ENCODE peak calls at places on chromosomes 3 and 15, in ten cellular contexts. O, G, Q, S, L, D, W, A, K and R are unnamed samples.

GRCh38 chr3:71444028-71444860 is 139.3 kb downstream of the FOXP1 start:
- DNase-seq in Q (peak; percentile 90), K (peak; percentile 73), L (peak; percentile 35), G (peak; percentile 60), S (peak; percentile 88), O (peak; percentile 72), W (peak; percentile 91), A (no peak), D (no peak), R (peak; percentile 96)

GRCh38 chr15:66644000-66644787 is 57.8 kb upstream of the SMAD6 start:
- DNase-seq in A (no peak), L (no peak), K (no peak), D (no peak), W (no peak), O (no peak), Q (no peak), S (no peak), G (no peak), R (no peak)

GRCh38 chr3:136929984-136930671 is 27.7 kb upstream of the IL20RB start:
- DNase-seq in Q (peak; percentile 44), K (no peak), O (peak; percentile 66), D (no peak), G (peak; percentile 79), W (no peak), S (no peak), L (no peak), A (no peak), R (no peak)

GRCh38 chr15:31326729-31327673 is at the start of gene KLF13:
- DNase-seq in S (no peak), O (peak; percentile 90), Q (peak; percentile 64), W (peak; percentile 55), L (no peak), G (peak; percentile 60), A (no peak), K (peak; percentile 82), D (no peak), R (peak; percentile 86)

GRCh38 chr3:141875893-141876380 is 506 bp upstream of the ATP1B3 start:
- DNase-seq in O (peak; percentile 58), L (peak; percentile 90), A (peak; percentile 75), D (peak; percentile 40), W (no peak), G (peak; percentile 68), Q (peak; percentile 71), S (no peak), K (peak; percentile 72), R (no peak)

GRCh38 chr3:32177702-32178198 is 60.7 kb upstream of the CMTM8 start:
- DNase-seq in O (peak; percentile 74), A (peak; percentile 51), S (peak; percentile 65), Q (peak; percentile 47), L (peak; percentile 95), G (peak; percentile 86), W (peak; percentile 97), D (peak; percentile 90), K (peak; percentile 49), R (peak; percentile 84)

GRCh38 chr3:148736086-148736485 is 38.4 kb downstream of the AGTR1 start:
- DNase-seq in O (no peak), W (no peak), L (no peak), S (no peak), Q (no peak), K (no peak), D (no peak), G (no peak), A (no peak), R (no peak)

GRCh38 chr3:149299938-149300791 is 33.3 kb downstream of the TM4SF18 start:
- DNase-seq in K (no peak), Q (peak; percentile 97), S (no peak), A (no peak), L (peak; percentile 71), O (peak; percentile 94), D (peak; percentile 93), G (peak; percentile 97), W (peak; percentile 98), R (no peak)

DNA sequence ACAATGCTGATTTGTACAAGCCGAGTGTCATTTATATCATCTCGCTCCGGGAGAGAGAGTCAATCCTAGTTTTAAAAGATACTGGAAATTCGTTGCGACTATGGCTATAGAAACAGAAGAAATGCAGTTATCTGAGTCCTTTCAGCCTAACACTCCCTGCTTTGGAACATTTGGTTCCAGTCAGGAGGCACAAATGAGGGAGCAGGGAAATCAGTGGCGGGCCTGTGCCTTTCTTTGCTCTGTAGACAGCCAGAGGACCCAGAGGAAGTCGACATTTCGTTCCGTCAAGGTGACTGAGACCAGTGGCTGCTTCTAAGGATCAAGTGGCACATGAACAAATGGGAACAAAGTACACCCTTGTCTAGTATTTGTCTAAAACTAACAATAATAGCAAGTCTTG is 745 bp upstream of the RIOX2 start:
- DNase-seq in A (no peak), K (no peak), W (no peak), G (no peak), S (no peak), O (no peak), Q (no peak), L (no peak), D (no peak), R (no peak)
- H3K4me2 ChIP-seq in A (no peak overlapping the region), K (peak overlapping the region; percentile 84), W (peak overlapping the region; percentile 92), G (no peak overlapping the region), S (peak overlapping the region; percentile 38), O (peak overlapping the region; percentile 31), Q (peak overlapping the region; percentile 44), L (no peak overlapping the region), D (peak overlapping the region; percentile 75), R (peak overlapping the region; percentile 96)

GRCh38 chr3:24500806-24501205 is 6.2 kb upstream of the THRB start:
- DNase-seq in K (no peak), O (peak; percentile 31), A (no peak), Q (no peak), L (no peak), W (peak; percentile 52), G (peak; percentile 44), S (no peak), D (no peak), R (no peak)
- H3K27me3 ChIP-seq in K (no peaks in the 10 kb centered on the region), O (no peaks in the 10 kb centered on the region), A (peaks cover 6% of the 10 kb centered on the region), Q (peaks cover 1% of the 10 kb centered on the region), L (no peaks in the 10 kb centered on the region), W (no peaks in the 10 kb centered on the region), G (no peaks in the 10 kb centered on the region), S (peaks cover 16% of the 10 kb centered on the region), D (no peaks in the 10 kb centered on the region), R (no peaks in the 10 kb centered on the region)

DNA sequence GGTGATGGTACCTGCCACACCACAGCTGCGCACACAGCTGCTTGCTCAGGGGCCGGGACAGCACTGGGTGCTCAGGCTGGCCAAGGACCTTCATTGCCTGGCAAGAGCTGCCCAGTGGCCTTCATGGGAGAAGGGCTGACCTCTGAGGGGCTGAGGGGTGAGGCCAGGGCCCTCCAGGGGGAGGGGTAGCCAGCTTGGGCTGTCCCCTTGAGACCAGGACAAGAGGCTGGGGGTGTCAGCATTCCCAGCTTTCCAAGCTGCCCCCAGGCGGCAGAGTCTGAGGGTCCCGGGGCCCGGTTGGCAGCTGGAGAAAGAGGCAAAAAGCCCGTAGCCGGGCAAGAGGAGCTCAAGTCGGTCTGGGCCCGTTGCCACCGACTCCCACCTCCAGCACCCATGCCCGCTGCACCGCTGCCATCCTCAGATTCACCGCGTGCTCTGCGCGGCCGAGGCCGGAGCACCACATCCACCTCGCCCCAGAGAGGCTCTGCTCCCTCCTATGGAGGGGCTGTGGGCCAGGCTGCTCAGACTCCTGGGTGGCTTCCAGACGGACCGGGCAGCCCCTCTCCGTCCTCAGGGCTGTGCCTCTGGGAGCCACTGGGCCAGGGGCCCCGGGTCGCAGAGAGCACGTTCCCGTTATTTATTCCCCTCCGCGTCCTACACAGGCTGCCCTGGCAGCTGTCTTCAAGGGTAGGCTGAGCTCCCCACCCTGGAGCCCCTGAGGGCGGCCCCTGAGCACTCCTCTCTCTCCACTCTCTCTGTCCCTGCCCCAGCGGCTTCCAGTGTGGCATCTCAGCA is 51.5 kb downstream of the PLXNA1 start:
- DNase-seq in A (no peak), K (no peak), S (no peak), D (no peak), Q (no peak), O (no peak), W (no peak), L (no peak), G (no peak), R (no peak)
- H3K9ac ChIP-seq in A (peak overlapping the region; percentile 44), K (no peak overlapping the region), S (no peak overlapping the region), D (no peak overlapping the region), Q (no peak overlapping the region), O (no peak overlapping the region), W (no peak overlapping the region), L (no peak overlapping the region), G (no peak overlapping the region), R (no peak overlapping the region)

DNA sequence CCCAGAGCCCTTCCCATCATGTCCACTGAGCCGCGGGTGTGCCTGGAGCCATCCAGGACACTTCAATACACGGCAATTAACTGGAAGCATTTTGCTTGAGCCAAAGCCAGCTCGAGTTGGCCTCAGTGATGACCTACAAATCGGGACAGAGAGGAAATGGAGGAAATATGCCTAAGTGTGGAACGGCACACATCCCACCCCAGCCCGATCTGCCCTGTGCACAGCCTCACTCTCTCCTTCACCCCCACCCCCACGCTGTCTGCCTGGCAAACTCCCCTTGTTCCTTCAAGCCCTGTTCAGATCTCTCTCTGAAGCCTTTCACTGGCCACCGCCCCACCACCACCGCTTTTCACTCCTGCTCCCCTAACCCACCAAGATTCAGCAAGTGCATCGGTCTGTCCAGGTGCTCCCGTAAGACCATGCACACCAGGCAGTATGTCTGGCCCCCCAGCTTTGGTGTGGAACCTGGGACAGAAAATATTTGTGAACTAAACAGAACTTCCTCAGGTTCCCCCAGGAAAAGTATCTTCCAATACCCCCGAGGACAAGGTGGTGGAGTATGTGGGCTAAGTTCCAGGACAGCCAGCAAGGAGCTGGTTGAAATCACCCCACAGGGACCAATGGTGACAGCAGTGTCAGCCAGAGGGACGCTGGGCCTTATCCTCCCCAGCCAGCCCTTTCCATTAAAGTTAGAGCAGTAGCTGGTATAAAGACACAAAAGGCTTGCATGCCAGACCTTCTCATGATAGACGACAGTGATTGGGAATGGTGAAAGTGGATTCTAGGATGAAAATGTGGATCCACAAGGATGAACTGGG is 83.7 kb downstream of the VGLL4 start:
- DNase-seq in L (no peak), S (no peak), Q (no peak), W (no peak), O (no peak), K (no peak), G (no peak), A (no peak), D (no peak), R (no peak)
- H3K4me2 ChIP-seq in L (no peak overlapping the region), S (no peak overlapping the region), Q (no peak overlapping the region), W (no peak overlapping the region), O (no peak overlapping the region), K (no peak overlapping the region), G (no peak overlapping the region), A (no peak overlapping the region), D (no peak overlapping the region), R (no peak overlapping the region)

DNA sequence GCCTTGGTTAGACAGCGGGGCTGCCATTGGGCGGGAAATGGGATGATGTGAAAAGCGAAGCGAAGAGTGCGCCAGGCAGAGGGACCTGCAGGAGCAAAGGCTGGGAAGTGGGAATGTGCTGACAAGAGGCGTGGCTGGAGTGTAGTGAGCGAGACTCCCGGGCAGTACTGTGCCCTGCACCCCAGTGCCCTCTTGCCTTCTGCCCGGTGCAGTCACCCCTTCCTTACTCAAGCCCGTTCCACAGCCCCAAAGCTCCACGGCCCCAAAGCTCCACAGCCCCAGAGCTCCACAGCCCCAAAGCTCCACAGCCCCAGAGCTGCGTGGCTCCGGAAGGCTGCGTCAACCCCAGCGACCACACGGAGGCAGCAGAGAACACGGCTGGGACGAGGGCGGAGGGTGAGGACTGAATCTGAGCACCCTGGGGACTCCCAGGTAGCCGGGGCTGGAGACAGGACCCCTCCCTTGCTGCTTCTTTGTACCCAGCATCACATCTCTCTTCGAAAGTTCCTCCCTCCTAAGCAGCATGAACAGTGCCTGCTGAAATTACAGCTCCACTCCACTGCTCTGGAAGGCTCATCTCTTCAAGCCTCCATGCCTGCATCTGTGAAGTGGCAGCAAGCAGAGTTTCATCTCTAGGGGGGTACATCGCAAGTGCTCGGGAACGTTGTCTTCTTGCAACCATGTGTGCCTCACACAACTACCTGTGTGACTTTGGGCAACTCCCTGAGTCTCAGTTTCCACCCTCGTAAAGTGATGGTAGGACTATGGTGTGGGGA is 108.9 kb downstream of the FBLN2 start:
- DNase-seq in G (peak; percentile 20), L (peak; percentile 48), A (no peak), S (peak; percentile 44), K (peak; percentile 92), O (peak; percentile 75), Q (peak; percentile 22), D (peak; percentile 26), W (peak; percentile 81), R (peak; percentile 79)
- H3K27me3 ChIP-seq in G (no peaks in the 10 kb centered on the region), L (no peaks in the 10 kb centered on the region), A (peaks cover 21% of the 10 kb centered on the region), S (peaks cover 86% of the 10 kb centered on the region), K (no peaks in the 10 kb centered on the region), O (peaks cover 7% of the 10 kb centered on the region), Q (peaks cover 6% of the 10 kb centered on the region), D (no peaks in the 10 kb centered on the region), W (no peaks in the 10 kb centered on the region), R (no peaks in the 10 kb centered on the region)